ENCODE peak calls at places on chromosome 9, in five cellular contexts. G, F, J, V and W are unnamed samples.

GRCh38 chr9:82606761-82607382 is 456.1 kb downstream of the RASEF start:
- DNase-seq in G (peak), F (peak), J (peak), V (peak), W (peak)

GRCh38 chr9:135029434-135029833 is 58.0 kb upstream of the OLFM1 start:
- DNase-seq in G (no peak), F (no peak), J (no peak), V (no peak), W (no peak)

GRCh38 chr9:4097991-4098390 is 201.9 kb downstream of the GLIS3 start:
- DNase-seq in G (no peak), F (no peak), J (peak), V (peak), W (no peak)

GRCh38 chr9:9799287-9799686 is 813.5 kb downstream of the PTPRD start:
- DNase-seq in G (no peak), F (no peak), J (no peak), V (no peak), W (no peak)

GRCh38 chr9:132589148-132590036 is 7.0 kb downstream of the BARHL1 start:
- DNase-seq in G (no peak), F (peak), J (no peak), V (no peak), W (no peak)

GRCh38 chr9:116391306-116391900 is 237.8 kb downstream of the PAPPA start:
- DNase-seq in G (no peak), F (no peak), J (peak), V (peak), W (no peak)

GRCh38 chr9:129162497-129162896 is 15.6 kb downstream of the IER5L start:
- DNase-seq in G (no peak), F (no peak), J (no peak), V (no peak), W (no peak)

GRCh38 chr9:12819436-12820185 is 44.8 kb downstream of the LURAP1L start:
- DNase-seq in G (no peak), F (peak), J (no peak), V (peak), W (peak)

GRCh38 chr9:37220971-37221370 is 100.6 kb downstream of the ZCCHC7 start:
- DNase-seq in G (no peak), F (no peak), J (no peak), V (peak), W (no peak)

GRCh38 chr9:127789179-127789578 is 3.3 kb downstream of the CDK9 start:
- DNase-seq in G (no peak), F (no peak), J (no peak), V (no peak), W (no peak)

GRCh38 chr9:124771867-124772621 is 933 bp upstream of the NR6A1 start:
- DNase-seq in G (peak), F (peak), J (peak), V (peak), W (peak)

GRCh38 chr9:130387398-130387797 is 57.4 kb upstream of the ASS1 start:
- DNase-seq in G (no peak), F (no peak), J (no peak), V (no peak), W (no peak)

GRCh38 chr9:116027951-116028350 is 125.6 kb upstream of the PAPPA start:
- DNase-seq in G (no peak), F (no peak), J (no peak), V (no peak), W (no peak)

GRCh38 chr9:21967707-21968106 is 26.5 kb downstream of the CDKN2A start:
- DNase-seq in G (no peak), F (no peak), J (no peak), V (no peak), W (no peak)

GRCh38 chr9:81410201-81410600 is 279.1 kb downstream of the TLE1 start:
- DNase-seq in G (no peak), F (no peak), J (peak), V (peak), W (no peak)

GRCh38 chr9:83327750-83328622 is 210.2 kb downstream of the FRMD3 start:
- DNase-seq in G (no peak), F (no peak), J (no peak), V (no peak), W (no peak)

GRCh38 chr9:6716766-6717165 is 41.0 kb upstream of the KDM4C start:
- DNase-seq in G (no peak), F (no peak), J (no peak), V (no peak), W (no peak)

GRCh38 chr9:98775831-98776441 is 20.4 kb downstream of the ANKS6 start:
- DNase-seq in G (peak), F (peak), J (peak), V (peak), W (peak)

GRCh38 chr9:118961857-118962256 is 407.4 kb downstream of the BRINP1 start:
- DNase-seq in G (peak), F (no peak), J (peak), V (peak), W (peak)

GRCh38 chr9:87596862-87597261 is 99.2 kb downstream of the DAPK1 start:
- DNase-seq in G (no peak), F (no peak), J (no peak), V (no peak), W (no peak)

GRCh38 chr9:121975801-121976277 is 117.3 kb downstream of the TTLL11 start:
- DNase-seq in G (no peak), F (no peak), J (no peak), V (no peak), W (no peak)

GRCh38 chr9:100639851-100640250 is 62.0 kb downstream of the CAVIN4 start:
- DNase-seq in G (no peak), F (no peak), J (no peak), V (no peak), W (no peak)

GRCh38 chr9:5629312-5630037 is 568 bp downstream of the RIC1 start:
- DNase-seq in G (peak), F (no peak), J (peak), V (peak), W (peak)

GRCh38 chr9:127086771-127087170 is 35.7 kb downstream of the ANGPTL2 start:
- DNase-seq in G (no peak), F (no peak), J (no peak), V (no peak), W (no peak)

GRCh38 chr9:113155911-113156559 is 5.2 kb downstream of the SLC31A2 start:
- DNase-seq in G (no peak), F (no peak), J (no peak), V (no peak), W (no peak)

GRCh38 chr9:100601216-100601615 is 23.3 kb downstream of the CAVIN4 start:
- DNase-seq in G (no peak), F (peak), J (peak), V (peak), W (peak)

GRCh38 chr9:136052433-136052880 is 42.6 kb downstream of the NACC2 start:
- DNase-seq in G (no peak), F (no peak), J (no peak), V (no peak), W (peak)

GRCh38 chr9:129722913-129723312 is 29.9 kb downstream of the PTGES start:
- DNase-seq in G (no peak), F (no peak), J (no peak), V (no peak), W (no peak)

DNA sequence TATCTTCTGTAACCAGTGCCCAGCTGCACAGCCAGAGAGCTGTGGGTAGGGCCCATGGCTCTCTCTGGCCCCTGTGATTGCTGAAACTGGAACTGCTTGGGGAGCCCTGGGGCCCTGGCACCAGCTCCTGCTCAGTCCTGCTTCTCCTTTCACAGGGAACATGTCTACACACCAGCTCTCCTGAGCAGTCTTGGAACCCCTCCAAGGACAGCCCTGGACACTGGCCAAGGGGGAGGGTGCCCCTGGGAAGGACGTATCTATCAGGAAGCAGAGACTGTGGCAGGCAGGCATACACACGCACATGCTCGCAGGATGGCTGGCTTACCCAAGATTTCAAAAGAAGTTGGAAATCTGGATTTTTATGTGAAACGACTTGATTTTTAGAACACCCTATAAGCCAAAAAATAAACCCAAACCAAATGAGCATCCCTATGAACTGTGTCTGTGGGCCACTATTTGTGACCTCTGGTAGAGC is 8.8 kb upstream of the TRAF1 start:
- DNase-seq in G (no peak), F (no peak), J (peak), V (no peak), W (no peak)
- H3K9ac ChIP-seq in G (no peak), F (no peak), J (peak), V (no peak), W (no peak)

GRCh38 chr9:88932766-88933165 is 58.5 kb upstream of the S1PR3 start:
- DNase-seq in G (no peak), F (peak), J (no peak), V (peak), W (peak)
- H2BK12ac ChIP-seq in G (no peak), F (no peak), J (no peak), V (peak), W (no peak)

GRCh38 chr9:112041199-112041535 is 133.9 kb downstream of the SUSD1 start:
- DNase-seq in G (no peak), F (no peak), J (no peak), V (peak), W (no peak)
- H3K9ac ChIP-seq in G (no peak), F (no peak), J (peak), V (no peak), W (no peak)

DNA sequence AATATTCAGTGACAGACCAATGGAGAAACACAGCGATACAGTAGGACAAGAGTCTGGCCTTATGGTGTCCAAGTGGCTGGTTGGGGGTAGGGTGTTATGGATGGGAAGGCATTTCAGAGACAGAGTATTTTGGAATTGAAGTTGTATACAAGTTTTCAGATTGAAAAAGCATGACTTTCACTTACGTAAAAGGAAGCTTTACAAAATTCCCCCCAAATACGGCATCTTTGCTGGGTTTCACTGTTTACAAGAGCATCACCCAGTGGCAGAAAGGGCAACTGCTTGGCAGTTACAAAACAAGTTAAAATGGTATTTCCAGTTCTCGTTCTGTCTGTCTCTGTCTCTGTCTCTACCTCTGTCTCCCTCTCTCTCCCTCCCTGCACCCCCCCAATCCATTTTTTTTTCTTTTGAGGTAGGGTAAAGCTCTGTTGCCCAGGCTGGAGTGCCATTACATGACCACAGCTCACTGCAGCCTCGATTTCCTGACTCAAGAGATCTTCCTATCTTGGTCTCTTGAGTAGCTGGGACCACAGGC is 86.2 kb downstream of the PTPN3 start:
- DNase-seq in G (no peak), F (no peak), J (peak), V (no peak), W (no peak)
- H2BK12ac ChIP-seq in G (no peak), F (no peak), J (no peak), V (no peak), W (no peak)

GRCh38 chr9:137234758-137235423 is 4.2 kb downstream of the SLC34A3 start:
- DNase-seq in G (no peak), F (no peak), J (no peak), V (no peak), W (no peak)
- H3K9ac ChIP-seq in G (peak), F (no peak), J (no peak), V (no peak), W (no peak)

GRCh38 chr9:89426389-89426961 is 71.4 kb downstream of the SEMA4D start:
- DNase-seq in G (no peak), F (no peak), J (no peak), V (no peak), W (no peak)

GRCh38 chr9:89428901-89429890 is 68.7 kb downstream of the SEMA4D start:
- DNase-seq in G (no peak), F (peak), J (no peak), V (no peak), W (peak)

GRCh38 chr9:89428222-89428761 is 69.6 kb downstream of the SEMA4D start:
- DNase-seq in G (no peak), F (no peak), J (no peak), V (no peak), W (no peak)

GRCh38 chr9:89425921-89426388 is 72.0 kb downstream of the SEMA4D start:
- DNase-seq in G (no peak), F (no peak), J (no peak), V (no peak), W (no peak)

GRCh38 chr9:89427621-89428221 is 70.2 kb downstream of the SEMA4D start:
- DNase-seq in G (no peak), F (no peak), J (no peak), V (no peak), W (no peak)
- H2BK12ac ChIP-seq in G (no peak), F (no peak), J (no peak), V (no peak), W (no peak)

GRCh38 chr9:556675-557074 is 284.8 kb upstream of the DMRT1 start:
- DNase-seq in G (no peak), F (no peak), J (no peak), V (no peak), W (no peak)
- H3K9ac ChIP-seq in G (no peak), F (no peak), J (peak), V (no peak), W (no peak)

GRCh38 chr9:34686732-34687131 is 4.3 kb downstream of the CCL19 start:
- DNase-seq in G (no peak), F (no peak), J (no peak), V (no peak), W (no peak)

GRCh38 chr9:34686231-34686630 is 4.8 kb downstream of the CCL19 start:
- DNase-seq in G (no peak), F (no peak), J (no peak), V (no peak), W (no peak)

GRCh38 chr9:34685591-34685990 is 5.5 kb downstream of the CCL19 start:
- DNase-seq in G (no peak), F (no peak), J (no peak), V (peak), W (no peak)

GRCh38 chr9:34684145-34684544 is 6.9 kb downstream of the CCL19 start:
- DNase-seq in G (no peak), F (no peak), J (no peak), V (no peak), W (no peak)

GRCh38 chr9:34684816-34685215 is 6.3 kb downstream of the CCL19 start:
- DNase-seq in G (no peak), F (no peak), J (no peak), V (no peak), W (no peak)
- H2BK12ac ChIP-seq in G (no peak), F (no peak), J (no peak), V (no peak), W (no peak)

GRCh38 chr9:19490269-19490668 is 81.5 kb downstream of the ACER2 start:
- DNase-seq in G (no peak), F (no peak), J (no peak), V (no peak), W (no peak)
- H3K9ac ChIP-seq in G (no peak), F (no peak), J (no peak), V (no peak), W (no peak)

GRCh38 chr9:93479726-93480125 is 26.3 kb upstream of the FAM120AOS start:
- DNase-seq in G (no peak), F (no peak), J (no peak), V (no peak), W (no peak)
- H2BK12ac ChIP-seq in G (no peak), F (no peak), J (no peak), V (no peak), W (no peak)